ENCODE peak calls at places on chromosomes 5 and 9, in five cellular contexts. One of them, this sample, is unnamed.
A peak's percentile ranks its signal among the peaks of the same experiment; 100 is the strongest.

GRCh38 chr9:103304797-103305196 is 309.7 kb downstream of the CYLC2 start:
- DNase-seq in GM23338: no peak
- DNase-seq in GM12878: no peak
- DNase-seq in K562: no peak
- DNase-seq in A549: no peak
- DNase-seq in this sample: no peak

GRCh38 chr5:166505546-166505945 is 1785.9 kb upstream of the WWC1 start:
- DNase-seq in GM23338: peak; percentile 11
- DNase-seq in GM12878: no peak
- DNase-seq in K562: no peak
- DNase-seq in A549: no peak
- DNase-seq in this sample: no peak

GRCh38 chr5:7801898-7802614 is 48.9 kb downstream of the CFAP90 start:
- DNase-seq in GM23338: no peak
- DNase-seq in GM12878: no peak
- DNase-seq in K562: no peak
- DNase-seq in A549: no peak
- DNase-seq in this sample: no peak

GRCh38 chr9:134325096-134325812 is 1.0 kb upstream of the RXRA start:
- DNase-seq in GM23338: peak; percentile 62
- DNase-seq in GM12878: no peak
- DNase-seq in K562: peak; percentile 64
- DNase-seq in A549: peak; percentile 39
- DNase-seq in this sample: no peak

GRCh38 chr5:57692582-57693487 is 210.2 kb upstream of the ACTBL2 start:
- DNase-seq in GM23338: peak; percentile 56
- DNase-seq in GM12878: no peak
- DNase-seq in K562: peak; percentile 61
- DNase-seq in A549: peak; percentile 93
- DNase-seq in this sample: no peak

GRCh38 chr5:11903614-11904269 is 504 bp downstream of the CTNND2 start:
- DNase-seq in GM23338: peak; percentile 73
- DNase-seq in GM12878: no peak
- DNase-seq in K562: no peak
- DNase-seq in A549: peak; percentile 23
- DNase-seq in this sample: peak; percentile 31

GRCh38 chr5:45402804-45403455 is 293.2 kb downstream of the HCN1 start:
- DNase-seq in GM23338: peak; percentile 53
- DNase-seq in GM12878: no peak
- DNase-seq in K562: no peak
- DNase-seq in A549: no peak
- DNase-seq in this sample: no peak

GRCh38 chr5:73446631-73447233 is 1.8 kb downstream of the FOXD1 start:
- DNase-seq in GM23338: peak; percentile 52
- DNase-seq in GM12878: no peak
- DNase-seq in K562: no peak
- DNase-seq in A549: peak; percentile 35
- DNase-seq in this sample: no peak

GRCh38 chr5:181224390-181225234 is 1.5 kb downstream of the TRIM41 start:
- DNase-seq in GM23338: no peak
- DNase-seq in GM12878: no peak
- DNase-seq in K562: no peak
- DNase-seq in A549: no peak
- DNase-seq in this sample: no peak

GRCh38 chr9:93058357-93059096 is at the start of gene SUSD3:
- DNase-seq in GM23338: peak; percentile 93
- DNase-seq in GM12878: peak; percentile 60
- DNase-seq in K562: peak; percentile 98
- DNase-seq in A549: peak; percentile 24
- DNase-seq in this sample: peak; percentile 55

GRCh38 chr9:93061260-93061751 is 2.8 kb downstream of the SUSD3 start:
- DNase-seq in GM23338: no peak
- DNase-seq in GM12878: no peak
- DNase-seq in K562: no peak
- DNase-seq in A549: no peak
- DNase-seq in this sample: no peak

GRCh38 chr9:93059097-93059959 is 827 bp downstream of the SUSD3 start:
- DNase-seq in GM23338: no peak
- DNase-seq in GM12878: no peak
- DNase-seq in K562: peak; percentile 71
- DNase-seq in A549: no peak
- DNase-seq in this sample: no peak

GRCh38 chr9:93060746-93061259 is 2.3 kb downstream of the SUSD3 start:
- DNase-seq in GM23338: no peak
- DNase-seq in GM12878: peak; percentile 40
- DNase-seq in K562: peak; percentile 42
- DNase-seq in A549: peak; percentile 49
- DNase-seq in this sample: no peak

DNA sequence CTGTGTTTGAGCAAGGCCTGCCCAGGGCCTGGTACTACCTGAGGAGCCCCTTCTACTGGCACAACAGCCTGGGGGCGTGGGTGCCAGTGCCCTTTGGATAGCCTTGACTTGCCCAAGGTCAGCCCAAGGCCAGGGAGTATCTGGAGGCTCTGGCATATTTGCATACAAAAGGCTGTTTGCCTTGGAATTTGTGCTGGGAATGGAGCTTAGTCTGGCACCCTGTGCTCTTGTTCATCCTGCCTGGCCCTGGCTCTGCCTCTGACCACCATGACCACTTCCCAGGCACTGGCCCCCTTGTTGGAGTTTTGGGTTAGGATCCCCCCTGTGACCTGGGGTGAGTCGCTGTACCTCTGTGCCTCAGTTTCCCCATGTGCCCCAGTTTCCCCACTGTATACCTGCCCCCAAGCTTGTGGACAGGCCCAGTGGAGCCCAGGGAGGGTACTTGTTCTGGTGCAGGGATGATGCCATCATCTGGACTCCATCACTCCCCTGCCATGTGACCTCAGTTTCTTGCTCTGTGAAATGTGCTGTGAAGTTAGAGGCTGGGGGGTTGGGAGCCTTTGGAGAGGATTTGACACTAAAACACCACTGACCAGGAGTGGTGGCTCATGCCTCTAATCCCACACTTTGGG is 1.6 kb downstream of the SUSD3 start:
- DNase-seq in GM23338: peak; percentile 64
- DNase-seq in GM12878: no peak
- DNase-seq in K562: no peak
- DNase-seq in A549: no peak
- DNase-seq in this sample: no peak
- H3K4me3 ChIP-seq in GM23338: no peak overlapping the region
- H3K4me3 ChIP-seq in GM12878: peak overlapping the region; percentile 81
- H3K4me3 ChIP-seq in K562: peak overlapping the region; percentile 56
- H3K4me3 ChIP-seq in A549: no peak overlapping the region
- H3K4me3 ChIP-seq in this sample: no peak overlapping the region

GRCh38 chr9:128995791-128996190 is 32.3 kb downstream of the SH3GLB2 start:
- DNase-seq in GM23338: no peak
- DNase-seq in GM12878: no peak
- DNase-seq in K562: no peak
- DNase-seq in A549: no peak
- DNase-seq in this sample: no peak

GRCh38 chr9:128998462-128998861 is 29.7 kb downstream of the SH3GLB2 start:
- DNase-seq in GM23338: no peak
- DNase-seq in GM12878: no peak
- DNase-seq in K562: no peak
- DNase-seq in A549: no peak
- DNase-seq in this sample: no peak

GRCh38 chr9:128987800-128988199 is 40.3 kb downstream of the NUP188 start:
- DNase-seq in GM23338: no peak
- DNase-seq in GM12878: no peak
- DNase-seq in K562: no peak
- DNase-seq in A549: no peak
- DNase-seq in this sample: no peak

GRCh38 chr9:128992995-128993394 is 35.1 kb downstream of the SH3GLB2 start:
- DNase-seq in GM23338: peak; percentile 65
- DNase-seq in GM12878: no peak
- DNase-seq in K562: no peak
- DNase-seq in A549: peak; percentile 43
- DNase-seq in this sample: no peak
- TF ChIP-seq REST in GM23338: no peak
- TF ChIP-seq REST in GM12878: no peak
- TF ChIP-seq REST in K562: no peak
- TF ChIP-seq REST in A549: no peak
- TF ChIP-seq REST in this sample: no peak

GRCh38 chr9:97280755-97281330 is 26.6 kb upstream of the CCDC180 start:
- DNase-seq in GM23338: no peak
- DNase-seq in GM12878: no peak
- DNase-seq in K562: peak; percentile 49
- DNase-seq in A549: no peak
- DNase-seq in this sample: no peak

GRCh38 chr9:97283768-97284167 is 23.7 kb upstream of the CCDC180 start:
- DNase-seq in GM23338: no peak
- DNase-seq in GM12878: no peak
- DNase-seq in K562: no peak
- DNase-seq in A549: no peak
- DNase-seq in this sample: no peak

GRCh38 chr9:97284798-97285197 is 22.7 kb upstream of the CCDC180 start:
- DNase-seq in GM23338: no peak
- DNase-seq in GM12878: no peak
- DNase-seq in K562: no peak
- DNase-seq in A549: no peak
- DNase-seq in this sample: no peak
- TF ChIP-seq CTCF in GM23338: no peak
- TF ChIP-seq CTCF in GM12878: peak; percentile 12
- TF ChIP-seq CTCF in K562: peak; percentile 11
- TF ChIP-seq CTCF in A549: no peak
- TF ChIP-seq CTCF in this sample: no peak

DNA sequence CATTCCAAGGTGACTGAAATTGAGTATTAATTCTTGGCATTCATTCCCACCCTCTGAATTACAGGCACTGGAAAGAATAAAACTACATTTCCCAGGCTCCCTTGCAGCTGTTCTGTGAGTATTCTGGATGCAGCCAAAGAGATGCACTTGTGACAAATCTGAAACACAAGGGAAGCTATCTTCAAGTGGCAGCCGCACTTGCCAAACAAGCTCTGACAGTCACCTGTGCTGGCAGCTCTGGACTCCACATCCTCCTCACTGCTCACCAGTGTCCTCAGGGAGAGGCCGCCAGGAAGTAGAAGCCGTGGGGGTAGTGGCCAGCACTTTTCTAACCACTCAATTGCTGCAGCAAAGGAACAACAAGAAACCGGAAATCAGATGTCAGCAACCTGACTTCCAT is 275.0 kb downstream of the NR2F1-AS1 start:
- DNase-seq in GM23338: peak; percentile 62
- DNase-seq in GM12878: no peak
- DNase-seq in K562: no peak
- DNase-seq in A549: no peak
- DNase-seq in this sample: no peak
- H3K4me3 ChIP-seq in GM23338: peak overlapping the region; percentile 27
- H3K4me3 ChIP-seq in GM12878: no peak overlapping the region
- H3K4me3 ChIP-seq in K562: no peak overlapping the region
- H3K4me3 ChIP-seq in A549: no peak overlapping the region
- H3K4me3 ChIP-seq in this sample: no peak overlapping the region

GRCh38 chr9:84949969-84950368 is 280.4 kb downstream of the NTRK2 start:
- DNase-seq in GM23338: no peak
- DNase-seq in GM12878: no peak
- DNase-seq in K562: no peak
- DNase-seq in A549: no peak
- DNase-seq in this sample: no peak

GRCh38 chr9:84949258-84949657 is 279.7 kb downstream of the NTRK2 start:
- DNase-seq in GM23338: no peak
- DNase-seq in GM12878: no peak
- DNase-seq in K562: no peak
- DNase-seq in A549: no peak
- DNase-seq in this sample: no peak

GRCh38 chr9:84947412-84947972 is 278.0 kb downstream of the NTRK2 start:
- DNase-seq in GM23338: no peak
- DNase-seq in GM12878: no peak
- DNase-seq in K562: no peak
- DNase-seq in A549: peak; percentile 63
- DNase-seq in this sample: no peak

GRCh38 chr9:84941812-84942211 is 272.3 kb downstream of the NTRK2 start:
- DNase-seq in GM23338: no peak
- DNase-seq in GM12878: no peak
- DNase-seq in K562: no peak
- DNase-seq in A549: no peak
- DNase-seq in this sample: no peak

DNA sequence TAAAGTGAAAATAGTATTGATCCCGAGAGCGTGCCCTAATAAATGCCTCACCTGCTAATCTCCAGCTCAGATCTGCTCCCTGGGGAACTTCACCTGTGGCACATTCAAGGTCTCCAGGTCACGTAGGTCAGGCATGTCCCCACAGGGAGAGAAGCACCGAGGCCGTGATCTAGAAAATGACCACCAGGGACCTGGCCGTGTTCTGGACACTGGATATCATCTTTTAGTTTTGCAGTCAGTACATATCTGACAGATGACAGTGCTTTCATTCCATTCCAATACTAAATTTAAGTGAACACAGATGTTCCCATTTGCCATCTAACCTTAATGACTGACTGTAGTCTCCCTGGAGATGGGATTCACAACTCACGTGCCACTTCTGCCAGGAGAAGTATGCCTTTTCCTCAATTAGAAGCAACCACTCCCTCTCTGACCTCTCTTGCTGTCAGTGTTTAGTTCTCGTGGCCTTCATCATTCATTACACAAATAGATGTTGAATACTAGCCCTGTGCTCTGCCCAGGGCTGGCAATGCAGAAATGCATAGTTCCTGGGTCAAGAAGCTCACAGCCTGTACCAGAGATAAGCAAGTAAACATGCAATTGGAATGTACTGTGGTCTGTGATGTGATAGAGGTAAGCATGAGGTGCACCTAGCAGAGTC is 276.5 kb downstream of the NTRK2 start:
- DNase-seq in GM23338: no peak
- DNase-seq in GM12878: no peak
- DNase-seq in K562: no peak
- DNase-seq in A549: no peak
- DNase-seq in this sample: no peak
- TF ChIP-seq REST in GM23338: no peak
- TF ChIP-seq REST in GM12878: no peak
- TF ChIP-seq REST in K562: no peak
- TF ChIP-seq REST in A549: no peak
- TF ChIP-seq REST in this sample: no peak

DNA sequence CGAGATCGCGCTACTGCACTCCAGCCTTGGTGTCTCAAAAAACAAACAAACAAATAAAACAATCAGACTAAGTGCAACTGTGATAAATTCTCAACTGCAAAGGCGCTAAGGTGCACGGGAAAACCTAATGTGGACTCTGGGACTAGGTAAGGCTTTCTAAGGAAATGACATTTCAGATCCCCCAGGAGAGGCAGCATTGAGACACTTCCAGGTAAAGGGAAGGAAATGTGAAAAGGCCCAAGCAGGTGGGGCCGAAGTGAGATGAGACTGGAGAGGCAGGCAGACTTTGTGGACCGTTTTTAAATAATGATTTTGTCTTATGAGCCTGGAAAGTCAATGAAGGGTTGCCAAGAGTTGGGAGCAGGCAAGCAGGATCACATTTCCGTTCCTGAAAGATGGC is 1.9 kb upstream of the APBA1 start:
- DNase-seq in GM23338: peak; percentile 81
- DNase-seq in GM12878: no peak
- DNase-seq in K562: no peak
- DNase-seq in A549: no peak
- DNase-seq in this sample: no peak
- TF ChIP-seq CTCF in GM23338: peak; percentile 51
- TF ChIP-seq CTCF in GM12878: no peak
- TF ChIP-seq CTCF in K562: no peak
- TF ChIP-seq CTCF in A549: no peak
- TF ChIP-seq CTCF in this sample: no peak

This sample was measured in HL-60.